ENCODE peak calls at places on chromosome 10, in six cellular contexts. U is germinal center; Z is effector memory CD8-positive, alpha-beta T cell; A is left lung; C is T-helper 9 cell; V is EH. R is an unnamed sample.

GRCh38 chr10:72637398-72637857 is 11.5 kb upstream of the MICU1 start:
- DNase-seq in U (no peak), Z (no peak), A (no peak), C (no peak), V (peak), R (no peak)

GRCh38 chr10:132701099-132701845 is 84.7 kb downstream of the NKX6-2 start:
- DNase-seq in U (no peak), Z (no peak), A (peak), C (no peak), V (no peak), R (no peak)

GRCh38 chr10:103497161-103497915 is 3.8 kb downstream of the NEURL1 start:
- DNase-seq in U (no peak), Z (no peak), A (no peak), C (no peak), V (no peak), R (no peak)

GRCh38 chr10:13201132-13201531 is 33.0 kb downstream of the UCMA start:
- DNase-seq in U (no peak), Z (no peak), A (no peak), C (no peak), V (peak), R (no peak)

GRCh38 chr10:60105195-60105812 is 198.9 kb upstream of the CCDC6 start:
- DNase-seq in U (no peak), Z (no peak), A (no peak), C (no peak), V (no peak), R (no peak)

GRCh38 chr10:46217749-46218453 is 68.9 kb upstream of the ANTXRL start:
- DNase-seq in U (no peak), Z (no peak), A (no peak), C (no peak), V (no peak), R (no peak)

GRCh38 chr10:73841526-73842285 is 30.3 kb upstream of the NDST2 start:
- DNase-seq in U (no peak), Z (no peak), A (no peak), C (no peak), V (peak), R (no peak)

GRCh38 chr10:111874586-111874985 is 309.0 kb downstream of the GPAM start:
- DNase-seq in U (no peak), Z (no peak), A (no peak), C (no peak), V (no peak), R (no peak)

GRCh38 chr10:77247076-77247561 is 390.5 kb downstream of the KCNMA1 start:
- DNase-seq in U (no peak), Z (no peak), A (no peak), C (no peak), V (no peak), R (no peak)

GRCh38 chr10:119023553-119023868 is 6.0 kb upstream of the NANOS1 start:
- DNase-seq in U (no peak), Z (no peak), A (no peak), C (no peak), V (no peak), R (no peak)

GRCh38 chr10:130242483-130242882 is 106.3 kb downstream of the GLRX3 start:
- DNase-seq in U (no peak), Z (no peak), A (no peak), C (no peak), V (no peak), R (no peak)

GRCh38 chr10:79241990-79242619 is 105.2 kb upstream of the PPIF start:
- DNase-seq in U (peak), Z (peak), A (peak), C (peak), V (peak), R (no peak)

GRCh38 chr10:29067161-29067560 is 221.7 kb upstream of the LYZL1 start:
- DNase-seq in U (no peak), Z (no peak), A (no peak), C (no peak), V (peak), R (no peak)

GRCh38 chr10:60043561-60043960 is 137.2 kb upstream of the CCDC6 start:
- DNase-seq in U (no peak), Z (no peak), A (no peak), C (no peak), V (no peak), R (no peak)

GRCh38 chr10:21336476-21337170 is 188.9 kb downstream of the SKIDA1 start:
- DNase-seq in U (no peak), Z (no peak), A (peak), C (no peak), V (peak), R (no peak)

GRCh38 chr10:3873728-3874461 is 88.9 kb upstream of the KLF6 start:
- DNase-seq in U (peak), Z (peak), A (no peak), C (no peak), V (peak), R (no peak)

GRCh38 chr10:118545381-118545780 is 50.1 kb downstream of the PRLHR start:
- DNase-seq in U (no peak), Z (no peak), A (no peak), C (no peak), V (no peak), R (no peak)

GRCh38 chr10:8444630-8445029 is 390.1 kb downstream of the GATA3 start:
- DNase-seq in U (no peak), Z (peak), A (no peak), C (no peak), V (peak), R (no peak)

GRCh38 chr10:124299726-124300125 is 119.0 kb downstream of the OAT start:
- DNase-seq in U (no peak), Z (no peak), A (peak), C (no peak), V (no peak), R (no peak)

GRCh38 chr10:49153971-49154370 is 20.1 kb upstream of the FAM170B start:
- DNase-seq in U (no peak), Z (no peak), A (no peak), C (no peak), V (peak), R (no peak)

GRCh38 chr10:100528885-100529472 is 692 bp downstream of the NDUFB8 start:
- DNase-seq in U (peak), Z (no peak), A (no peak), C (no peak), V (peak), R (no peak)

GRCh38 chr10:48655426-48656240 is 29.0 kb upstream of the WDFY4 start:
- DNase-seq in U (no peak), Z (no peak), A (peak), C (no peak), V (peak), R (peak)

GRCh38 chr10:62457598-62457997 is 83.4 kb downstream of the ZNF365 start:
- DNase-seq in U (no peak), Z (no peak), A (no peak), C (no peak), V (no peak), R (no peak)

R was measured in memory B cell.